ENCODE peak calls at places on chromosomes 3 and 15, in four cellular contexts. E is neural progenitor cell, F is endothelial cell of umbilical vein, R is GM23338. Q is an unnamed sample.

GRCh38 chr3:145776782-145777408 is 384.1 kb downstream of the PLOD2 start:
- DNase-seq in E (peak; percentile 75), F (peak; percentile 80), R (peak; percentile 77), Q (no peak)

GRCh38 chr3:143973352-143974021 is 1.9 kb downstream of the DIPK2A start:
- DNase-seq in E (peak; percentile 20), F (peak; percentile 52), R (no peak), Q (peak; percentile 83)

GRCh38 chr3:15934389-15935195 is 136.8 kb upstream of the ANKRD28 start:
- DNase-seq in E (no peak), F (no peak), R (no peak), Q (no peak)

GRCh38 chr3:66372681-66373350 is 128.0 kb downstream of the LRIG1 start:
- DNase-seq in E (peak; percentile 59), F (peak; percentile 29), R (peak; percentile 89), Q (no peak)

GRCh38 chr3:126134219-126134975 is 46.0 kb downstream of the ALDH1L1 start:
- DNase-seq in E (peak; percentile 87), F (peak; percentile 42), R (peak; percentile 89), Q (peak; percentile 94)

GRCh38 chr15:82532991-82533481 is 7.2 kb downstream of the RPS17 start:
- DNase-seq in E (no peak), F (no peak), R (no peak), Q (peak; percentile 61)

GRCh38 chr3:118573922-118574321 is 460.7 kb downstream of the IGSF11 start:
- DNase-seq in E (no peak), F (no peak), R (no peak), Q (no peak)

GRCh38 chr3:72724070-72724469 is 124.2 kb downstream of the SHQ1 start:
- DNase-seq in E (no peak), F (no peak), R (no peak), Q (no peak)

GRCh38 chr3:35644461-35644860 is 5.1 kb downstream of the ARPP21 start:
- DNase-seq in E (no peak), F (no peak), R (no peak), Q (no peak)

GRCh38 chr3:184230603-184231528 is 1.5 kb downstream of the VWA5B2 start:
- DNase-seq in E (peak; percentile 52), F (no peak), R (peak; percentile 65), Q (peak; percentile 88)

GRCh38 chr3:43742935-43743334 is 52.2 kb downstream of the ABHD5 start:
- DNase-seq in E (no peak), F (peak; percentile 92), R (no peak), Q (peak; percentile 72)

GRCh38 chr15:64524778-64525177 is 64.4 kb downstream of the ZNF609 start:
- DNase-seq in E (no peak), F (no peak), R (no peak), Q (no peak)

GRCh38 chr3:141659821-141660597 is 78.1 kb upstream of the RNF7 start:
- DNase-seq in E (peak; percentile 78), F (peak; percentile 31), R (peak; percentile 69), Q (peak; percentile 88)

GRCh38 chr15:78987891-78988360 is 43.1 kb upstream of the CTSH start:
- DNase-seq in E (no peak), F (peak; percentile 34), R (no peak), Q (peak; percentile 48)

GRCh38 chr3:111763101-111763500 is 96.0 kb upstream of the PHLDB2 start:
- DNase-seq in E (no peak), F (no peak), R (no peak), Q (no peak)

GRCh38 chr3:184756151-184756681 is 44.4 kb upstream of the MAGEF1 start:
- DNase-seq in E (no peak), F (no peak), R (peak; percentile 77), Q (peak; percentile 27)

GRCh38 chr3:20344400-20344959 is 158.5 kb upstream of the SGO1 start:
- DNase-seq in E (no peak), F (no peak), R (peak; percentile 22), Q (no peak)

GRCh38 chr3:149507491-149508324 is 33.2 kb downstream of the TM4SF4 start:
- DNase-seq in E (no peak), F (peak; percentile 77), R (peak; percentile 26), Q (peak; percentile 65)

DNA sequence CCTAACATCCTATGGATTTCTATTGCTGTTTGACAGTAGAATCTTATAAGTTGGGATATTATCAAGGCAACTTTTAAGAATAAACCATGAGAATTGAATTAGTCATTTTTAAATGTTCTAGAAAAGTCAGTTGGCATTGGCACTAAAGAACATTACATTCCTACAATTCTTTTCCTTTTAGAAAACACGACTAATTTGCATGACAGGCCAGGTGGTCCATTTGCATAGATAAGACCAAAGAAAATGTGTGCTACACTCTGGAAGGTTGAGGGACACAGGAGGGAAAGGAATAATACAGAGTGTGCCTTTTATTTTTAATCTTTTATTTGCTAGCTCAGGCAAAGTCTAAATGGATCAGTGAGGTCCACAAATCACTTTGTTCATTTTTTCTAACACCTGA is 962.3 kb downstream of the EPHA3 start:
- DNase-seq in E (peak; percentile 9), F (no peak), R (peak; percentile 67), Q (no peak)
- H3K27ac ChIP-seq in E (no peak overlapping the region), F (no peak overlapping the region), R (no peak overlapping the region), Q (no peak overlapping the region)

DNA sequence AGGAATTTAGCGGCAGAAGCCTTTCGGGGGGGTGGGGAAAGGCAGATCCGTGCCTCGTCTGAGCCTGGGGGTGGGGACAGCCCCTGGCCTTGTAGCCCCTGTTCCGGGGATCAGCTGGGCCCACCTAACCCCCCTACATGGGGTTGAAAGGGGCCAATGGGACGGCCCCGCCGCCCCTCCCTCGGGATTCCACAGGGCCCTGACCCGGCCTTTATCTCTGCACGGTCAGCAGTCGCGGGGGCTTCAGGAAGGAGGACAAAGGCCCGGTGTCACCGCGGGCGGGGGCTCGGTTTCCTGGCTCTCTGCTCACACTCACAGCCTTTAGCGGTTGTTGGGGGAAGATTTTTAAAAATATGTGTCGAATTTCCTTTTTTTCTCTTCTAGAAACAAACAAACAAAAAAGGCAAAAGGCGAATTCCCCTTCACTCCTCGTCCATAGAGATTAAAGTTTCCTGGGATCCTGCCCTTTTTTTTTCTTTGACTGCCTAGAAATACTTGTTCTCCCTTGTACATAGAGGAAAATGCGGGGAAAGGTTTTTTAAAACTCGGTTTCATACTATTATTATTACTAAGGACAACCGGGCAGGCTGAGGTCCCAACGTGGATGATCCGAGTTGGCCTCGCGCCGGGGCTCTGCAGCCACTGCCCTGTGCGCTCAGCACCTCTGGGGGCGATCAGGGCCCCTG is 7.9 kb downstream of the FOXL2 start:
- DNase-seq in E (peak; percentile 55), F (no peak), R (peak; percentile 51), Q (peak; percentile 59)
- H4K20me1 ChIP-seq in E (peaks cover 77% of the 10 kb centered on the region), F (no peaks in the 10 kb centered on the region), R (peaks cover 21% of the 10 kb centered on the region), Q (no peaks in the 10 kb centered on the region)

DNA sequence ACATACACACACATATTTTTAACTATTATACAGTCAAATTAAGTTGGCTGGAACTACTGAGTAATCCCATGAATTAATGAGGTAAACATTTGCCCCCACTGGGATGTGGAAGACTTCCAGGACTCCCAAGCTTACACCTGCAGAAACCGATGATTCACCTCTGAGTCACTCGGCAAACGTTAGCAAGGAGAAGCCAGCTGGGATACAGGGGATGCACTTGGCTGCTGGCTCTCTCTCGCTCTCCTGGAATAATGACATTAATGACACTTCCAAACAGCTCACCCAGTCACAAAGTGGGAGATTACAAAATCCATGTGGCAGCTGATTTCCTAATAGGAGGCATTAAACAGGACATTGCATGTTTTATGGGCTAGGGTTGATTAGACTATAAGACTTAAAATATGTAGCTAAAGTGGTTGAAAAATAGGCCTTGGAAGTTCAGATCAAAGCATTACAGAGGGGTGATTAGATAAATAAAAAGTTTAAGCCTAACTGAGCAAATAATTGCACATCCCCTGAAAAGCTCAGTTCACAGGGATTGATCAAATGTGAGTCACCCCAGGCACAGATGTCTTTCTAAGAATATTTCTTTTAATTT is 500.9 kb downstream of the SOX2 start:
- DNase-seq in E (no peak), F (peak; percentile 61), R (peak; percentile 57), Q (no peak)
- H3K27ac ChIP-seq in E (no peak overlapping the region), F (no peak overlapping the region), R (no peak overlapping the region), Q (no peak overlapping the region)

DNA sequence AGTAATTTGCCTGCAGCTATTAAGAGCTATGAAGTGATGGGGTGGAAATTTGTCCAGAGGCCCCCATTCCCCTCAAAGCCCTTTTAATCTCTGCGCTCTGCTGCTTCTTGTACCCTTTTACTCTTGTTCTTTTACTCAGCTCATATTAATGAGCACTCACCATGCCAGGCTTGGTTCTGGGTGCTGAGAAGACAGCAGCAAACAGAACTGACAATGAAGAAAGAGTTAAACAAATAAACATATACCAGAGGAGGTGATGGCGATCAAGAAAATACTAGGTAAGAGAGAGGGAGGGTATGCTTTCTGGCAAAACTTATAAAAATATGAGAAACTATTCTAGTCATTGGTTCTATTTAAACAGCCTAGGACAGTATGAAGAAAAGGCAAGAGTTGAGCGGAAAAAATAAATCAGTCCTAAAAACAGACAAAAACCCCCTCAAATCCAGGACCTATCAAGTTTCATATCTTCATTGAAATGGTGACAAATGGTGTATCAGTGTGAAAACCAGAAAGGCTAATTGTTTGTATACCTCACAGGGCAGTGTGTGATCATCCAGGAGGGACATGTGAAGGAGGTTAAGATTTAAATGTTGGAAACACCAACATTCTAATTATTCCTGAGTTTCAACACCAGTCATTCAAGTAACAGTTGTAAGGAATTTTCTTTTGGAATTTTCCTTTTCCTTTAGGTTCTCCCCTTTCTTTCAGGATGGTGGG is 144.9 kb downstream of the FNDC3B start:
- DNase-seq in E (no peak), F (no peak), R (no peak), Q (no peak)
- H4K20me1 ChIP-seq in E (peaks cover 16% of the 10 kb centered on the region), F (peaks cover 3% of the 10 kb centered on the region), R (no peaks in the 10 kb centered on the region), Q (peaks cover 66% of the 10 kb centered on the region)

GRCh38 chr3:156816794-156817741 is 9.1 kb upstream of the LEKR1 start:
- DNase-seq in E (peak; percentile 96), F (peak; percentile 86), R (peak; percentile 93), Q (peak; percentile 97)

GRCh38 chr3:156812521-156813335 is 13.4 kb upstream of the LEKR1 start:
- DNase-seq in E (no peak), F (peak; percentile 50), R (no peak), Q (no peak)

GRCh38 chr3:156816091-156816793 is 9.9 kb upstream of the LEKR1 start:
- DNase-seq in E (peak; percentile 79), F (peak; percentile 16), R (peak; percentile 49), Q (peak; percentile 71)

GRCh38 chr3:156811092-156811862 is 14.9 kb upstream of the LEKR1 start:
- DNase-seq in E (no peak), F (peak; percentile 64), R (no peak), Q (peak; percentile 87)

DNA sequence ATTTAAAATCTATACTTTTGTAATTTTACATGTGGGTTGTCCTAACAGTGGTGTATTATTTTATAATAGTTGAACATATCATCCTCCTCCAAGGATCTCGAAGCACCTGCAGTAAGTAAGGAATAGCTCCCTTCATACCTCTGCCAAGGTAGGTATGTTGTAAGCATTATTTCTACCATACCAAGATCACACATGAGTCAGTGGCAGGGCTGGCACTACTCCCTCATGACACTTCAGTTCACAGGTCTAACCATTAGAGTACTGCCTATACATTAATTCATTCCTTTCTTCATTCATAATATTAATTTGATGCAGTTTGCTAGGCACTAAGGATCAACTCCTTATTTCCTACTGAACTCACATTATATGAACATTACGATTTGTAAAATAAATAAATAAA is 11.9 kb upstream of the LEKR1 start:
- DNase-seq in E (no peak), F (no peak), R (no peak), Q (no peak)
- H3K27ac ChIP-seq in E (no peak overlapping the region), F (no peak overlapping the region), R (no peak overlapping the region), Q (peak overlapping the region; percentile 11)

DNA sequence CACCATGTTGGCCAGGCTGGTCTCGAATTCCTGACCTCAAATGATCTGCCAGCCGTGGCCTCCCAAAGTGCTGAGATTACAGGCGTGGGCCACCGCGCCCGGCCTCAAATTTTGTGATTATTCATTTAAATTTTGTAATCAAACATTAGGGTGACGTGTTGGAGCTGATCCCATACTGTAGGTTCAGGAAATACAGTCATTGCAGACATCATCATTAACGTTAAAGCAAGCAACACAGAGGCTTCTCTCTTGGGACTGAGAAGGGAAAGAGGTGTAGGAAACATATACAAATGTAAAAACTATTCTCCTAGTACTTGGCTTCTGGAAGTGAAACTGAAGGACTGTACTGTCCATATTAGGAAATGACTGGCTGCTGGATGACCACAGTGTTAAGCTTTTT is 11.1 kb upstream of the ARID3B start:
- DNase-seq in E (no peak), F (peak; percentile 29), R (no peak), Q (no peak)
- H4K20me1 ChIP-seq in E (no peaks in the 10 kb centered on the region), F (no peaks in the 10 kb centered on the region), R (no peaks in the 10 kb centered on the region), Q (no peaks in the 10 kb centered on the region)